ENCODE peak calls at places on chromosomes 12 and 14, in seven cellular contexts. L, R, S, T, Q, K and P are unnamed samples.

GRCh38 chr14:38578278-38578681 is 322.4 kb upstream of the CLEC14A start:
- DNase-seq in R (peak; percentile 32), T (no peak), S (no peak), K (no peak), Q (no peak), L (no peak), P (no peak)

GRCh38 chr12:124620606-124621295 is 53.3 kb upstream of the NCOR2 start:
- DNase-seq in S (no peak), R (no peak), K (no peak), T (no peak), Q (no peak), L (no peak), P (no peak)

GRCh38 chr12:52584156-52584682 is 10.6 kb upstream of the KRT74 start:
- DNase-seq in R (no peak), K (no peak), L (no peak), Q (no peak), T (no peak), S (no peak), P (no peak)

GRCh38 chr12:110247340-110248095 is 33.5 kb upstream of the ATP2A2 start:
- DNase-seq in T (no peak), R (no peak), K (no peak), S (no peak), Q (no peak), L (no peak), P (no peak)

GRCh38 chr12:104414581-104415305 is 42.0 kb upstream of the CHST11 start:
- DNase-seq in K (no peak), T (no peak), Q (no peak), R (peak; percentile 99), S (peak; percentile 35), L (no peak), P (no peak)

GRCh38 chr12:17478908-17479673 is 610.9 kb downstream of the RERGL start:
- DNase-seq in R (no peak), S (no peak), K (no peak), T (no peak), Q (no peak), L (no peak), P (no peak)

GRCh38 chr14:100864206-100864605 is 38.3 kb downstream of the MEG3 start:
- DNase-seq in K (no peak), S (no peak), R (no peak), Q (no peak), L (no peak), T (no peak), P (no peak)

GRCh38 chr14:93219103-93219726 is 12.2 kb downstream of the UBR7 start:
- DNase-seq in T (no peak), L (no peak), K (peak; percentile 27), R (peak; percentile 73), S (peak; percentile 63), Q (peak; percentile 44), P (no peak)

GRCh38 chr12:124940393-124941169 is 26.1 kb upstream of the UBC start:
- DNase-seq in R (peak; percentile 97), K (peak; percentile 92), T (no peak), S (peak; percentile 79), L (peak; percentile 79), Q (peak; percentile 75), P (peak; percentile 89)

GRCh38 chr14:71654810-71655209 is 277.4 kb upstream of the RGS6 start:
- DNase-seq in L (no peak), K (no peak), T (no peak), R (no peak), Q (no peak), S (no peak), P (no peak)

GRCh38 chr14:82710257-82710841 is 1176.7 kb upstream of the SEL1L start:
- DNase-seq in K (no peak), Q (no peak), R (peak; percentile 76), S (peak; percentile 35), T (no peak), L (peak; percentile 74), P (peak; percentile 73)

GRCh38 chr12:116465892-116466291 is 93.3 kb upstream of the MAP1LC3B2 start:
- DNase-seq in Q (no peak), K (no peak), S (no peak), L (no peak), T (no peak), R (peak; percentile 72), P (no peak)

GRCh38 chr14:74572829-74573360 is 39.1 kb downstream of the LTBP2 start:
- DNase-seq in R (no peak), L (no peak), T (no peak), Q (no peak), S (no peak), K (no peak), P (no peak)

GRCh38 chr14:58082491-58083098 is 69.4 kb downstream of the ARMH4 start:
- DNase-seq in R (peak; percentile 44), T (no peak), K (no peak), L (no peak), Q (no peak), S (no peak), P (no peak)

GRCh38 chr14:102508774-102509743 is 517 bp downstream of the ANKRD9 start:
- DNase-seq in K (no peak), L (no peak), R (peak; percentile 33), T (peak; percentile 51), Q (peak; percentile 42), S (no peak), P (no peak)

GRCh38 chr14:54106802-54107377 is 150.3 kb upstream of the BMP4 start:
- DNase-seq in R (peak; percentile 21), L (no peak), T (no peak), K (no peak), Q (no peak), S (no peak), P (no peak)

GRCh38 chr12:107653519-107653918 is 32.1 kb upstream of the PWP1 start:
- DNase-seq in L (no peak), T (no peak), R (no peak), Q (no peak), K (no peak), S (no peak), P (no peak)

GRCh38 chr12:32399373-32400113 is at the start of gene FGD4:
- DNase-seq in L (peak; percentile 81), Q (peak; percentile 35), T (peak; percentile 81), R (peak; percentile 96), K (peak; percentile 92), S (peak; percentile 77), P (peak; percentile 86)

GRCh38 chr12:98002887-98003493 is 512.4 kb upstream of the TMPO start:
- DNase-seq in K (no peak), S (peak; percentile 30), Q (no peak), L (peak; percentile 61), T (no peak), R (peak; percentile 87), P (peak; percentile 66)

GRCh38 chr14:66330916-66331315 is 155.3 kb upstream of the CCDC196 start:
- DNase-seq in K (no peak), T (no peak), Q (no peak), L (no peak), S (no peak), R (no peak), P (no peak)

GRCh38 chr14:99838555-99839193 is 45.5 kb downstream of the EML1 start:
- DNase-seq in S (no peak), L (peak; percentile 9), K (no peak), Q (no peak), T (no peak), R (peak; percentile 95), P (no peak)

GRCh38 chr12:9951026-9951652 is 19.0 kb upstream of the CLEC2A start:
- DNase-seq in T (no peak), Q (peak; percentile 45), S (no peak), L (no peak), R (no peak), K (no peak), P (no peak)

GRCh38 chr12:112686373-112686772 is 105.2 kb upstream of the RPH3A start:
- DNase-seq in T (peak; percentile 7), Q (no peak), K (no peak), R (no peak), S (no peak), L (no peak), P (no peak)

GRCh38 chr12:21773799-21774198 is 707 bp downstream of the KCNJ8 start:
- DNase-seq in R (no peak), T (no peak), Q (no peak), L (no peak), K (no peak), S (no peak), P (no peak)

GRCh38 chr14:87332001-87332400 is 661.0 kb downstream of the GALC start:
- DNase-seq in L (no peak), K (no peak), Q (no peak), R (no peak), S (no peak), T (no peak), P (no peak)

GRCh38 chr12:50822082-50822481 is 20.6 kb upstream of the TMPRSS12 start:
- DNase-seq in K (no peak), R (no peak), T (no peak), S (no peak), Q (no peak), L (no peak), P (no peak)

GRCh38 chr14:90828642-90829487 is 12.6 kb upstream of the TTC7B start:
- DNase-seq in L (no peak), Q (peak; percentile 35), R (no peak), T (no peak), K (no peak), S (peak; percentile 57), P (no peak)

GRCh38 chr12:123267991-123268843 is 3.4 kb downstream of the CDK2AP1 start:
- DNase-seq in L (peak; percentile 17), R (no peak), T (peak; percentile 81), S (peak; percentile 27), K (no peak), Q (no peak), P (peak; percentile 68)

GRCh38 chr12:115037830-115038229 is 353.9 kb upstream of the TBX3 start:
- DNase-seq in K (no peak), S (no peak), R (no peak), T (no peak), Q (no peak), L (no peak), P (no peak)

GRCh38 chr12:18400186-18400585 is 138.9 kb downstream of the PIK3C2G start:
- DNase-seq in K (no peak), T (no peak), L (no peak), R (no peak), S (no peak), Q (no peak), P (no peak)

GRCh38 chr14:21268612-21269251 is 510 bp downstream of the HNRNPC start:
- DNase-seq in R (peak; percentile 83), K (peak; percentile 64), S (no peak), T (no peak), L (peak; percentile 19), Q (peak; percentile 44), P (no peak)